ENCODE peak calls at places on chromosomes 7 and 10, in five cellular contexts. Y is HCT116, X is HepG2, H is SK-N-SH, U is K562. F is an unnamed sample.
A peak's percentile ranks its signal among the peaks of the same experiment; 100 is the strongest.

GRCh38 chr7:37421820-37422219 is 26.8 kb downstream of the ELMO1 start:
- DNase-seq in U (no peak), Y (no peak), X (no peak), H (no peak), F (no peak)

GRCh38 chr10:28619465-28619864 is 57.9 kb upstream of the BAMBI start:
- DNase-seq in H (no peak), X (no peak), U (no peak), Y (no peak), F (no peak)

GRCh38 chr7:77284005-77284404 is 84.4 kb upstream of the FGL2 start:
- DNase-seq in H (no peak), U (no peak), X (no peak), Y (no peak), F (no peak)

GRCh38 chr10:124539935-124540641 is 78.5 kb downstream of the LHPP start:
- DNase-seq in Y (no peak), U (peak; percentile 64), X (peak; percentile 22), H (peak; percentile 96), F (no peak)

GRCh38 chr10:71873582-71874182 is 22.6 kb upstream of the PSAP start:
- DNase-seq in U (no peak), H (no peak), X (no peak), Y (no peak), F (peak; percentile 89)

GRCh38 chr7:142720140-142720773 is 29.0 kb upstream of the PRSS1 start:
- DNase-seq in U (no peak), Y (no peak), H (no peak), X (no peak), F (no peak)

GRCh38 chr10:88848499-88848898 is 3.1 kb downstream of the ANKRD22 start:
- DNase-seq in Y (peak; percentile 18), H (no peak), U (no peak), X (no peak), F (no peak)

GRCh38 chr7:75993689-75994387 is 557 bp downstream of the TMEM120A start:
- DNase-seq in Y (no peak), X (peak; percentile 90), U (peak; percentile 68), H (peak; percentile 96), F (no peak)

GRCh38 chr7:29194594-29195417 is at the start of gene CHN2:
- DNase-seq in Y (no peak), H (peak; percentile 90), X (peak; percentile 73), U (no peak), F (no peak)

GRCh38 chr10:124688889-124689670 is 55.1 kb downstream of the FAM53B start:
- DNase-seq in Y (no peak), H (no peak), X (no peak), U (peak; percentile 70), F (peak; percentile 93)

GRCh38 chr7:23533160-23533559 is 1.4 kb upstream of the TRA2A start:
- DNase-seq in Y (no peak), U (no peak), H (no peak), X (no peak), F (no peak)

GRCh38 chr10:106625761-106626160 is 538.7 kb downstream of the SORCS1 start:
- DNase-seq in U (no peak), H (no peak), Y (no peak), X (no peak), F (no peak)

GRCh38 chr7:106329971-106330733 is 45.4 kb upstream of the NAMPT start:
- DNase-seq in Y (no peak), H (no peak), U (no peak), X (no peak), F (no peak)

GRCh38 chr7:36278069-36278766 is 111.4 kb upstream of the ANLN start:
- DNase-seq in Y (no peak), U (no peak), H (no peak), X (no peak), F (no peak)

GRCh38 chr10:127279334-127279774 is 83.0 kb upstream of the INSYN2A start:
- DNase-seq in Y (no peak), U (no peak), H (no peak), X (peak; percentile 98), F (no peak)

GRCh38 chr7:144408116-144408515 is 4.6 kb upstream of the NOBOX start:
- DNase-seq in Y (no peak), X (no peak), U (no peak), H (no peak), F (no peak)

GRCh38 chr10:73818402-73818801 is 7.0 kb upstream of the NDST2 start:
- DNase-seq in H (no peak), U (peak; percentile 31), X (no peak), Y (no peak), F (no peak)

GRCh38 chr10:93591065-93591808 is 9.8 kb downstream of the RBP4 start:
- DNase-seq in Y (no peak), H (no peak), U (no peak), X (no peak), F (no peak)

GRCh38 chr10:103648231-103648950 is 154.9 kb downstream of the NEURL1 start:
- DNase-seq in U (no peak), Y (no peak), H (no peak), X (no peak), F (no peak)

GRCh38 chr7:120926943-120927346 is 23.6 kb upstream of the ING3 start:
- DNase-seq in X (no peak), Y (no peak), H (no peak), U (no peak), F (no peak)

GRCh38 chr10:98047009-98047741 is 16.8 kb upstream of the CRTAC1 start:
- DNase-seq in X (no peak), U (peak; percentile 2), H (no peak), Y (no peak), F (no peak)

GRCh38 chr7:118734541-118734940 is 510.0 kb downstream of the ANKRD7 start:
- DNase-seq in U (no peak), X (no peak), Y (no peak), H (no peak), F (no peak)

GRCh38 chr7:107387077-107387476 is 82.8 kb upstream of the GPR22 start:
- DNase-seq in U (peak; percentile 67), X (no peak), Y (no peak), H (peak; percentile 75), F (no peak)

GRCh38 chr10:60846173-60846572 is 67.9 kb downstream of the CDK1 start:
- DNase-seq in Y (peak; percentile 15), H (no peak), X (peak; percentile 9), U (no peak), F (no peak)

GRCh38 chr7:128164061-128164954 is 76.8 kb upstream of the LEP start:
- DNase-seq in H (no peak), X (no peak), Y (peak; percentile 55), U (no peak), F (no peak)

GRCh38 chr10:24104895-24105294 is 104.0 kb upstream of the KIAA1217 start:
- DNase-seq in U (no peak), X (no peak), H (no peak), Y (no peak), F (no peak)

GRCh38 chr10:1173091-1173490 is 116.9 kb downstream of the WDR37 start:
- DNase-seq in U (no peak), X (no peak), Y (no peak), H (no peak), F (no peak)

GRCh38 chr7:55533050-55533728 is 39.1 kb downstream of the VOPP1 start:
- DNase-seq in X (no peak), U (no peak), H (no peak), Y (no peak), F (peak; percentile 98)

GRCh38 chr7:142485617-142486226 is 227.9 kb upstream of the PRSS58 start:
- DNase-seq in X (no peak), H (peak; percentile 15), U (peak; percentile 57), Y (no peak), F (no peak)

GRCh38 chr10:130934333-130935035 is 377.0 kb downstream of the TCERG1L start:
- DNase-seq in Y (no peak), U (no peak), H (no peak), X (no peak), F (no peak)

DNA sequence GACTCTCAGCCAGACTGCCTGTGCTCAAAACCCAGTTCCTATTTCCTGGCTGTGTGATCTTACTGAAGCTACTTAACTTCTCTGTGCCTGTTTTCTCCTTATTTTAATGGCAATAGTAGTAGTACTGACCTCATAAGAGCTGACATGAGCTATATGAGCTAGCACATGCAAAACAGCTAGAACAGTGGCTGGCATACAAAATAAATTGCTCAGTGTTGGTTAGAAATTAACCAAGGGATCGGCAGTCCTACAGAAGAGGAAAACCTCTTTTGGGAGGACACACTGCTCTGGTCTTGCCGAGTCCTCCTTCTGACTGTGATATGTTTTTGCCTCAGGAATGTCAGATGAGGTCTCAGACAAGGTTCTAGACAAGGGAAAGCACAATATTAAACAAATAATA is 322.6 kb downstream of the GRM8 start:
- DNase-seq in Y (no peak), H (no peak), X (no peak), U (no peak), F (no peak)
- TF ChIP-seq ZBTB33 in Y (no peak), H (no peak), X (no peak), U (no peak), F (no peak)

GRCh38 chr10:5774987-5775386 is 38.2 kb downstream of the GDI2 start:
- DNase-seq in X (no peak), H (no peak), Y (no peak), U (no peak), F (no peak)

GRCh38 chr10:5776150-5776880 is 36.9 kb downstream of the GDI2 start:
- DNase-seq in X (no peak), Y (no peak), U (no peak), H (peak; percentile 24), F (no peak)

GRCh38 chr10:5779753-5780152 is 33.5 kb downstream of the GDI2 start:
- DNase-seq in H (no peak), U (no peak), X (no peak), Y (no peak), F (no peak)

GRCh38 chr10:5775705-5776104 is 37.5 kb downstream of the GDI2 start:
- DNase-seq in H (no peak), Y (no peak), U (no peak), X (no peak), F (no peak)

GRCh38 chr10:5776881-5777197 is 36.4 kb downstream of the GDI2 start:
- DNase-seq in Y (no peak), H (no peak), U (no peak), X (no peak), F (no peak)
- TF ChIP-seq ZBTB33 in Y (no peak), H (no peak), U (no peak), X (no peak), F (no peak)

DNA sequence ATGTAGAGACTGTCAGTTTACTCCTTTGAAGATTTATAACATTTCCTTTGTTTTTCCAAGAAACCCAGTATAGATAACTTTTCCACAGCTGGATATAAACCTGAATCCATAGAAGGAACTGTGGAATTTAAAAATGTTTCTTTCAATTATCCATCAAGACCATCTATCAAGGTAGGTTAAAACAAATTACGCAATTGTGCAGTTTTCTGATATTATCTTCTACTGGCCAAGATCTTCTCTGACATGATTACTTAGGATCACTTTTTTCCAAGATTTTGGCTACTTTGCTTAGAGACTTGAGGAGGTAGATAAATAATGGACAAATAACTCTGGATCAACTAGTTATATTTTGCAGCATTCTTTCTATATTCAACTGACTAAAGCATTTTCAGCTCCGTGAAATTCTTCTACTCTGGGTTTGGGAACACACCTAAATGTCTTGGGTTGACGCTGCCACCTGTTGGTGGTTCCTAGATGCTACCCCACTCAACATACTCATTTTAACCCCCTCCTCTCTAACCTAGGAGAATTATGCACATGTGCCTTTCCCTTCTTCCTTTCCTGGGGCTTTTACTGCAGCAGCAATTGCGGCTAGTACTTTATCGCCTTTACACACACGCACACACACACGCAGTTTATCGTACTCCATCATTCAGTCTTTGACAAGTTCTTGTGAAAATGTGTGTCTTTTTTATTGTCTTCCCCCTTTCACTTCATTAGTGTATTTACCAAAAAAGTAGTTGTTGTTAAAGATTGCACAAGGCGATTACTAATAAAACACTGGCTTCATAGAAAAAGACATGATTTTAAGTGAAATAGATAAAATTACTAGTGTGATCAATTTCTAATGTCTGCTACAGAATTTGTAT is 32.7 kb downstream of the ABCB5 start:
- DNase-seq in U (peak; percentile 55), X (peak; percentile 18), H (peak; percentile 51), Y (peak; percentile 55), F (no peak)
- TF ChIP-seq ZBTB33 in U (no peak), X (no peak), H (no peak), Y (no peak), F (no peak)

GRCh38 chr7:47303014-47303694 is 278.8 kb downstream of the TNS3 start:
- DNase-seq in U (no peak), X (no peak), H (no peak), Y (no peak), F (no peak)
- TF ChIP-seq ZBTB33 in U (no peak), X (no peak), H (no peak), Y (no peak), F (no peak)

F was measured in GM12878.